ENCODE peak calls at places on chromosomes 16 and 17, in ten cellular contexts. K, Z, E, H, N, P, A, T, V and M are unnamed samples.

GRCh38 chr16:55476625-55477533 is 2.1 kb upstream of the MMP2 start:
- DNase-seq in T (no peak), E (no peak), N (no peak), A (no peak), Z (no peak), P (no peak), V (no peak), H (peak; percentile 90), K (no peak), M (no peak)

GRCh38 chr16:507996-508395 is 19.5 kb upstream of the CAPN15 start:
- DNase-seq in E (no peak), K (no peak), A (no peak), P (no peak), Z (no peak), T (no peak), H (no peak), V (no peak), N (no peak), M (no peak)

GRCh38 chr17:32755045-32755805 is 121.7 kb downstream of the MYO1D start:
- DNase-seq in K (no peak), P (no peak), V (no peak), T (no peak), E (no peak), Z (peak; percentile 82), A (peak; percentile 38), N (no peak), H (no peak), M (peak; percentile 72)

GRCh38 chr16:76389126-76389525 is 111.9 kb downstream of the CNTNAP4 start:
- DNase-seq in H (no peak), N (no peak), E (no peak), V (no peak), T (no peak), K (no peak), P (no peak), A (no peak), Z (peak; percentile 18), M (no peak)

GRCh38 chr17:64073771-64074703 is 53.6 kb upstream of the ICAM2 start:
- DNase-seq in A (peak; percentile 69), V (no peak), K (no peak), Z (no peak), T (no peak), E (no peak), N (no peak), H (no peak), P (no peak), M (no peak)

GRCh38 chr16:705748-706188 is at the start of gene FBXL16:
- DNase-seq in T (no peak), Z (no peak), K (no peak), V (no peak), P (no peak), N (no peak), H (no peak), E (no peak), A (no peak), M (no peak)

GRCh38 chr17:78304549-78305037 is 55.3 kb downstream of the SOCS3 start:
- DNase-seq in E (no peak), A (no peak), V (no peak), P (no peak), N (no peak), T (no peak), K (no peak), H (no peak), Z (no peak), M (no peak)

GRCh38 chr17:9241371-9241712 is 220.0 kb downstream of the NTN1 start:
- DNase-seq in A (no peak), Z (no peak), E (no peak), V (no peak), N (no peak), T (no peak), H (no peak), P (no peak), K (peak; percentile 28), M (no peak)

GRCh38 chr16:49779979-49780378 is 75.9 kb downstream of the ZNF423 start:
- DNase-seq in E (no peak), Z (no peak), P (no peak), V (no peak), T (no peak), K (no peak), N (no peak), A (no peak), H (no peak), M (no peak)

GRCh38 chr17:12522743-12523181 is 142.9 kb upstream of the MYOCD start:
- DNase-seq in T (no peak), Z (peak; percentile 72), N (no peak), H (no peak), V (no peak), A (no peak), E (no peak), K (peak; percentile 49), P (no peak), M (no peak)

GRCh38 chr17:35080536-35080935 is 17.0 kb upstream of the RFFL start:
- DNase-seq in N (no peak), T (no peak), H (no peak), K (no peak), A (peak; percentile 61), V (no peak), P (no peak), Z (peak; percentile 26), E (peak; percentile 39), M (no peak)

GRCh38 chr16:30382398-30383015 is at the start of gene SEPTIN1:
- DNase-seq in K (no peak), A (peak; percentile 80), N (peak; percentile 66), Z (no peak), P (peak; percentile 65), E (peak; percentile 90), H (no peak), V (peak; percentile 58), T (peak; percentile 75), M (no peak)